ENCODE peak calls at places on chromosomes 11 and 22, in seven cellular contexts. C is sigmoid colon, Z is upper lobe of right lung, B is colonic mucosa, O is neural progenitor cell, A is mammary epithelial cell, M is cardiac muscle cell. J is an unnamed sample. For H3K27me3, the result is how much of the 10 kb centered on the place peaks cover.

GRCh38 chr11:83200035-83200434 is 6.5 kb downstream of the ANKRD42 start:
- DNase-seq in C (no peak), Z (no peak), B (no peak), O (no peak), A (no peak), M (no peak), J (no peak)

GRCh38 chr22:47795477-47796127 is 1033.2 kb downstream of the TBC1D22A start:
- DNase-seq in C (no peak), Z (no peak), B (no peak), O (peak), A (no peak), M (no peak), J (no peak)

GRCh38 chr11:11521306-11522002 is 100.4 kb downstream of the GALNT18 start:
- DNase-seq in C (no peak), Z (no peak), B (no peak), O (no peak), A (no peak), M (no peak), J (no peak)

GRCh38 chr11:133163463-133164419 is 368.6 kb downstream of the OPCML start:
- DNase-seq in C (no peak), Z (no peak), B (peak), O (peak), A (peak), M (peak), J (peak)

GRCh38 chr22:49380095-49380827 is 447.4 kb downstream of the BRD1 start:
- DNase-seq in C (no peak), Z (peak), B (no peak), O (no peak), A (no peak), M (no peak), J (no peak)

GRCh38 chr22:42052765-42053164 is 17.8 kb downstream of the NAGA start:
- DNase-seq in C (no peak), Z (no peak), B (no peak), O (no peak), A (no peak), M (no peak), J (no peak)

GRCh38 chr22:27250418-27250817 is 551.1 kb downstream of the MN1 start:
- DNase-seq in C (no peak), Z (no peak), B (no peak), O (no peak), A (no peak), M (no peak), J (no peak)

GRCh38 chr11:5203366-5203765 is 2.9 kb upstream of the OR51V1 start:
- DNase-seq in C (no peak), Z (no peak), B (no peak), O (no peak), A (no peak), M (no peak), J (no peak)

GRCh38 chr11:42410251-42410956 is 901.4 kb upstream of the API5 start:
- DNase-seq in C (no peak), Z (no peak), B (no peak), O (no peak), A (peak), M (no peak), J (no peak)

GRCh38 chr11:122803716-122804115 is 34.6 kb upstream of the CRTAM start:
- DNase-seq in C (no peak), Z (no peak), B (no peak), O (no peak), A (peak), M (no peak), J (no peak)

GRCh38 chr11:7672960-7673723 is at the start of gene CYB5R2:
- DNase-seq in C (peak), Z (peak), B (peak), O (peak), A (no peak), M (peak), J (peak)

GRCh38 chr11:133362921-133363320 is 169.4 kb downstream of the OPCML start:
- DNase-seq in C (no peak), Z (no peak), B (no peak), O (no peak), A (no peak), M (no peak), J (no peak)

GRCh38 chr11:70126494-70126893 is 48.4 kb downstream of the ANO1 start:
- DNase-seq in C (no peak), Z (no peak), B (no peak), O (no peak), A (peak), M (no peak), J (no peak)

GRCh38 chr11:109972181-109972715 is 120.9 kb upstream of the ZC3H12C start:
- DNase-seq in C (no peak), Z (no peak), B (no peak), O (no peak), A (no peak), M (no peak), J (no peak)

GRCh38 chr22:48369789-48370507 is 1457.7 kb downstream of the BRD1 start:
- DNase-seq in C (peak), Z (no peak), B (peak), O (peak), A (no peak), M (no peak), J (peak)

GRCh38 chr11:15852179-15852578 is 504.2 kb downstream of the SOX6 start:
- DNase-seq in C (no peak), Z (no peak), B (no peak), O (no peak), A (peak), M (no peak), J (no peak)

GRCh38 chr11:28472904-28473303 is 364.7 kb downstream of the METTL15 start:
- DNase-seq in C (no peak), Z (no peak), B (no peak), O (no peak), A (no peak), M (no peak), J (no peak)

GRCh38 chr11:94791216-94791889 is 23.2 kb downstream of the AMOTL1 start:
- DNase-seq in C (no peak), Z (no peak), B (no peak), O (no peak), A (no peak), M (peak), J (no peak)

GRCh38 chr22:40224702-40225101 is 47.0 kb downstream of the TNRC6B start:
- DNase-seq in C (no peak), Z (no peak), B (no peak), O (no peak), A (no peak), M (no peak), J (no peak)

GRCh38 chr11:134883484-134883883 is 471.4 kb upstream of the B3GAT1 start:
- DNase-seq in C (no peak), Z (no peak), B (no peak), O (no peak), A (no peak), M (no peak), J (no peak)

GRCh38 chr11:42161886-42162285 is 702.4 kb upstream of the LRRC4C start:
- DNase-seq in C (no peak), Z (no peak), B (no peak), O (no peak), A (peak), M (peak), J (no peak)

GRCh38 chr11:68387840-68388239 is 72.7 kb upstream of the PPP6R3 start:
- DNase-seq in C (no peak), Z (no peak), B (no peak), O (no peak), A (no peak), M (no peak), J (no peak)

GRCh38 chr11:3971756-3972404 is 116.4 kb downstream of the STIM1 start:
- DNase-seq in C (no peak), Z (no peak), B (no peak), O (no peak), A (peak), M (peak), J (no peak)

GRCh38 chr11:8080674-8081590 is at the start of gene TUB:
- DNase-seq in C (no peak), Z (no peak), B (no peak), O (peak), A (no peak), M (peak), J (no peak)

GRCh38 chr11:24496371-24496727 is 504 bp upstream of the LUZP2 start:
- DNase-seq in C (no peak), Z (no peak), B (no peak), O (no peak), A (no peak), M (peak), J (no peak)

GRCh38 chr11:31487848-31488247 is 21.6 kb downstream of the IMMP1L start:
- DNase-seq in C (no peak), Z (no peak), B (no peak), O (peak), A (peak), M (peak), J (peak)

GRCh38 chr22:27195104-27195503 is 537.7 kb downstream of the MIAT start:
- DNase-seq in C (peak), Z (no peak), B (peak), O (no peak), A (no peak), M (peak), J (no peak)

GRCh38 chr22:19127329-19128008 is 3.6 kb upstream of the TSSK2 start:
- DNase-seq in C (no peak), Z (no peak), B (no peak), O (no peak), A (no peak), M (no peak), J (no peak)

GRCh38 chr11:84345597-84345996 is 1059.4 kb upstream of the CCDC90B start:
- DNase-seq in C (no peak), Z (no peak), B (no peak), O (no peak), A (no peak), M (no peak), J (no peak)

GRCh38 chr22:27881404-27881803 is 37.7 kb downstream of the PITPNB start:
- DNase-seq in C (peak), Z (no peak), B (no peak), O (peak), A (no peak), M (peak), J (no peak)

GRCh38 chr11:127362754-127363153 is 362.2 kb upstream of the KIRREL3 start:
- DNase-seq in C (no peak), Z (no peak), B (no peak), O (no peak), A (no peak), M (no peak), J (no peak)

GRCh38 chr11:120037111-120037510 is 100.8 kb downstream of the TRIM29 start:
- DNase-seq in C (no peak), Z (no peak), B (no peak), O (no peak), A (no peak), M (no peak), J (no peak)

GRCh38 chr11:34245043-34245442 is 112.8 kb downstream of the ABTB2 start:
- DNase-seq in C (no peak), Z (no peak), B (no peak), O (no peak), A (no peak), M (no peak), J (no peak)

GRCh38 chr11:22976146-22976545 is 115.9 kb upstream of the CCDC179 start:
- DNase-seq in C (no peak), Z (no peak), B (no peak), O (no peak), A (peak), M (peak), J (no peak)

GRCh38 chr11:73402834-73403185 is 26.6 kb downstream of the RELT start:
- DNase-seq in C (no peak), Z (no peak), B (no peak), O (no peak), A (no peak), M (no peak), J (no peak)

GRCh38 chr11:78030429-78031325 is 7.6 kb upstream of the KCTD14 start:
- DNase-seq in C (peak), Z (peak), B (peak), O (peak), A (peak), M (peak), J (peak)

GRCh38 chr22:24894220-24894975 is 52.1 kb downstream of the LHFPL7 start:
- DNase-seq in C (peak), Z (peak), B (peak), O (no peak), A (peak), M (peak), J (peak)

GRCh38 chr11:73538381-73538872 is 59.5 kb downstream of the FAM168A start:
- DNase-seq in C (no peak), Z (no peak), B (no peak), O (peak), A (no peak), M (peak), J (peak)

GRCh38 chr11:109071712-109072524 is 350.1 kb upstream of the C11orf87 start:
- DNase-seq in C (no peak), Z (no peak), B (no peak), O (no peak), A (peak), M (peak), J (no peak)

GRCh38 chr11:111428113-111428876 is 49.2 kb upstream of the POU2AF1 start:
- DNase-seq in C (no peak), Z (no peak), B (no peak), O (no peak), A (no peak), M (no peak), J (no peak)

DNA sequence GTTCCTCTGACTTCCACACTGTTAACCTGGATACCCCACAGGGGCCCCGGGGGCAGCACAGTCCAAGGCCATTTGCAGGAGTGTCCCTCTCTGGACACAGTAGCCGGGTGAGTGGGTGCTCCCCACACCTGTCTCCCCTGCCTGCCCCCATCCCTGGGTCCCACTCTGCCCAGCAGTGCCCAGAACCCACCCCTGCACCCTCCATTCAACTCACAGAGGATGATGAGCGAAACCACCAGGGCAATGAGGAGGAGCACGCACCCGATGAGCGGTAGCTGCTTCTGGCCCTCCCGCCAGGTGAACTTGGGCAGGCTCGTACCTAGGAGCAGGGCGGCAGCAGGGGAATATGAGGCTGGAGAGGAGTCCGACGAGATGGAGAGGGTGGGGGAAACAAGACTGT is 12.2 kb downstream of the TMPRSS13 start:
- DNase-seq in C (peak), Z (no peak), B (no peak), O (no peak), A (no peak), M (no peak), J (no peak)
- H3K27me3 ChIP-seq in C (under half), Z (under half), B (under half), O (under half), A (under half), M (under half), J (under half)

GRCh38 chr11:125423247-125423849 is 72.7 kb downstream of the FEZ1 start:
- DNase-seq in C (no peak), Z (no peak), B (no peak), O (no peak), A (no peak), M (no peak), J (no peak)

GRCh38 chr11:125428486-125429173 is 67.4 kb downstream of the FEZ1 start:
- DNase-seq in C (no peak), Z (no peak), B (no peak), O (no peak), A (no peak), M (no peak), J (no peak)

GRCh38 chr11:125426818-125427528 is 69.1 kb downstream of the FEZ1 start:
- DNase-seq in C (no peak), Z (peak), B (no peak), O (no peak), A (no peak), M (no peak), J (no peak)

GRCh38 chr11:125429174-125429707 is 66.8 kb downstream of the FEZ1 start:
- DNase-seq in C (no peak), Z (peak), B (peak), O (peak), A (peak), M (peak), J (peak)

GRCh38 chr11:125425601-125426000 is 70.5 kb downstream of the FEZ1 start:
- DNase-seq in C (no peak), Z (no peak), B (no peak), O (no peak), A (no peak), M (no peak), J (no peak)
- H3K4me3 ChIP-seq in C (no peak), Z (no peak), B (no peak), O (no peak), A (no peak), M (no peak), J (no peak)

GRCh38 chr22:45959719-45960476 is 17.1 kb downstream of the WNT7B start:
- DNase-seq in C (no peak), Z (no peak), B (no peak), O (no peak), A (no peak), M (no peak), J (no peak)
- H3K27me3 ChIP-seq in C (under half), Z (under half), B (under half), O (under half), A (under half), M (under half), J (under half)

GRCh38 chr22:38304526-38304925 is 12.7 kb downstream of the CSNK1E start:
- DNase-seq in C (no peak), Z (no peak), B (no peak), O (no peak), A (no peak), M (peak), J (no peak)

GRCh38 chr22:38303974-38304373 is 13.3 kb downstream of the CSNK1E start:
- DNase-seq in C (no peak), Z (no peak), B (no peak), O (no peak), A (no peak), M (no peak), J (no peak)

GRCh38 chr22:38302906-38303305 is 14.3 kb downstream of the CSNK1E start:
- DNase-seq in C (no peak), Z (no peak), B (no peak), O (no peak), A (no peak), M (no peak), J (no peak)

GRCh38 chr22:38308791-38309498 is 8.3 kb downstream of the CSNK1E start:
- DNase-seq in C (no peak), Z (no peak), B (no peak), O (no peak), A (no peak), M (no peak), J (no peak)

GRCh38 chr22:38305481-38306448 is 11.5 kb downstream of the CSNK1E start:
- DNase-seq in C (no peak), Z (no peak), B (peak), O (peak), A (peak), M (peak), J (no peak)
- H3K4me3 ChIP-seq in C (no peak), Z (no peak), B (no peak), O (no peak), A (no peak), M (no peak), J (no peak)

GRCh38 chr11:1565904-1566247 is 6.2 kb downstream of the DUSP8 start:
- DNase-seq in C (no peak), Z (no peak), B (no peak), O (no peak), A (no peak), M (no peak), J (no peak)
- H3K27me3 ChIP-seq in C (under half), Z (under half), B (under half), O (under half), A (under half), M (half or more), J (under half)

J was measured in NT2/D1.